ENCODE peak calls at places on chromosomes 4 and X, in ten cellular contexts. One of them, this sample, is unnamed.
A peak's percentile ranks its signal among the peaks of the same experiment; 100 is the strongest.

GRCh38 chrX:112931478-112931877 is 90.8 kb upstream of the AMOT start:
- DNase-seq in coronary artery: no peak
- DNase-seq in pancreas: no peak
- DNase-seq in effector memory CD8-positive, alpha-beta T cell: no peak
- DNase-seq in myocyte: peak; percentile 1
- DNase-seq in iris pigment epithelial cell: no peak
- DNase-seq in midbrain: no peak
- DNase-seq in cardiac muscle cell: no peak
- DNase-seq in CD8-positive, alpha-beta memory T cell: no peak
- DNase-seq in ELR: no peak
- DNase-seq in this sample: no peak

GRCh38 chr4:8504279-8505007 is 63.9 kb downstream of the TRMT44 start:
- DNase-seq in coronary artery: no peak
- DNase-seq in pancreas: peak; percentile 32
- DNase-seq in effector memory CD8-positive, alpha-beta T cell: no peak
- DNase-seq in myocyte: no peak
- DNase-seq in iris pigment epithelial cell: no peak
- DNase-seq in midbrain: no peak
- DNase-seq in cardiac muscle cell: no peak
- DNase-seq in CD8-positive, alpha-beta memory T cell: no peak
- DNase-seq in ELR: no peak
- DNase-seq in this sample: peak; percentile 2

GRCh38 chr4:112252234-112252633 is 20.6 kb downstream of the AP1AR start:
- DNase-seq in coronary artery: no peak
- DNase-seq in pancreas: no peak
- DNase-seq in effector memory CD8-positive, alpha-beta T cell: no peak
- DNase-seq in myocyte: no peak
- DNase-seq in iris pigment epithelial cell: no peak
- DNase-seq in midbrain: no peak
- DNase-seq in cardiac muscle cell: no peak
- DNase-seq in CD8-positive, alpha-beta memory T cell: no peak
- DNase-seq in ELR: no peak
- DNase-seq in this sample: no peak

GRCh38 chrX:123236868-123237267 is 52.8 kb downstream of the GRIA3 start:
- DNase-seq in coronary artery: no peak
- DNase-seq in pancreas: no peak
- DNase-seq in effector memory CD8-positive, alpha-beta T cell: no peak
- DNase-seq in myocyte: no peak
- DNase-seq in iris pigment epithelial cell: no peak
- DNase-seq in midbrain: no peak
- DNase-seq in cardiac muscle cell: no peak
- DNase-seq in CD8-positive, alpha-beta memory T cell: no peak
- DNase-seq in ELR: no peak
- DNase-seq in this sample: no peak

GRCh38 chr4:53592686-53593641 is 1.7 kb upstream of the LNX1 start:
- DNase-seq in coronary artery: no peak
- DNase-seq in pancreas: peak; percentile 83
- DNase-seq in effector memory CD8-positive, alpha-beta T cell: no peak
- DNase-seq in myocyte: peak; percentile 42
- DNase-seq in iris pigment epithelial cell: no peak
- DNase-seq in midbrain: no peak
- DNase-seq in cardiac muscle cell: peak; percentile 32
- DNase-seq in CD8-positive, alpha-beta memory T cell: no peak
- DNase-seq in ELR: no peak
- DNase-seq in this sample: no peak

GRCh38 chr4:168656055-168656660 is 159.3 kb downstream of the PALLD start:
- DNase-seq in coronary artery: no peak
- DNase-seq in pancreas: no peak
- DNase-seq in effector memory CD8-positive, alpha-beta T cell: no peak
- DNase-seq in myocyte: peak; percentile 61
- DNase-seq in iris pigment epithelial cell: peak; percentile 95
- DNase-seq in midbrain: no peak
- DNase-seq in cardiac muscle cell: no peak
- DNase-seq in CD8-positive, alpha-beta memory T cell: no peak
- DNase-seq in ELR: peak; percentile 73
- DNase-seq in this sample: no peak

GRCh38 chr4:127997534-127998388 is 32.6 kb downstream of the ABHD18 start:
- DNase-seq in coronary artery: no peak
- DNase-seq in pancreas: no peak
- DNase-seq in effector memory CD8-positive, alpha-beta T cell: no peak
- DNase-seq in myocyte: peak; percentile 71
- DNase-seq in iris pigment epithelial cell: peak; percentile 55
- DNase-seq in midbrain: no peak
- DNase-seq in cardiac muscle cell: peak; percentile 14
- DNase-seq in CD8-positive, alpha-beta memory T cell: no peak
- DNase-seq in ELR: peak; percentile 73
- DNase-seq in this sample: peak; percentile 79

GRCh38 chr4:176845636-176846035 is 52.9 kb upstream of the VEGFC start:
- DNase-seq in coronary artery: no peak
- DNase-seq in pancreas: no peak
- DNase-seq in effector memory CD8-positive, alpha-beta T cell: no peak
- DNase-seq in myocyte: no peak
- DNase-seq in iris pigment epithelial cell: no peak
- DNase-seq in midbrain: no peak
- DNase-seq in cardiac muscle cell: no peak
- DNase-seq in CD8-positive, alpha-beta memory T cell: no peak
- DNase-seq in ELR: peak; percentile 32
- DNase-seq in this sample: no peak

GRCh38 chrX:40326186-40326965 is 228.6 kb upstream of the BCOR start:
- DNase-seq in coronary artery: peak; percentile 9
- DNase-seq in pancreas: no peak
- DNase-seq in effector memory CD8-positive, alpha-beta T cell: no peak
- DNase-seq in myocyte: no peak
- DNase-seq in iris pigment epithelial cell: no peak
- DNase-seq in midbrain: no peak
- DNase-seq in cardiac muscle cell: no peak
- DNase-seq in CD8-positive, alpha-beta memory T cell: no peak
- DNase-seq in ELR: peak; percentile 39
- DNase-seq in this sample: no peak

GRCh38 chr4:175779081-175779620 is 32.9 kb downstream of the GPM6A start:
- DNase-seq in coronary artery: no peak
- DNase-seq in pancreas: no peak
- DNase-seq in effector memory CD8-positive, alpha-beta T cell: no peak
- DNase-seq in myocyte: no peak
- DNase-seq in iris pigment epithelial cell: no peak
- DNase-seq in midbrain: no peak
- DNase-seq in cardiac muscle cell: no peak
- DNase-seq in CD8-positive, alpha-beta memory T cell: no peak
- DNase-seq in ELR: no peak
- DNase-seq in this sample: no peak

GRCh38 chr4:94532016-94532789 is 80.5 kb downstream of the PDLIM5 start:
- DNase-seq in coronary artery: no peak
- DNase-seq in pancreas: no peak
- DNase-seq in effector memory CD8-positive, alpha-beta T cell: no peak
- DNase-seq in myocyte: peak; percentile 53
- DNase-seq in iris pigment epithelial cell: peak; percentile 85
- DNase-seq in midbrain: no peak
- DNase-seq in cardiac muscle cell: no peak
- DNase-seq in CD8-positive, alpha-beta memory T cell: no peak
- DNase-seq in ELR: peak; percentile 92
- DNase-seq in this sample: no peak

GRCh38 chr4:4659871-4660651 is 118.2 kb upstream of the STX18 start:
- DNase-seq in coronary artery: no peak
- DNase-seq in pancreas: no peak
- DNase-seq in effector memory CD8-positive, alpha-beta T cell: no peak
- DNase-seq in myocyte: peak; percentile 67
- DNase-seq in iris pigment epithelial cell: peak; percentile 94
- DNase-seq in midbrain: no peak
- DNase-seq in cardiac muscle cell: no peak
- DNase-seq in CD8-positive, alpha-beta memory T cell: no peak
- DNase-seq in ELR: peak; percentile 89
- DNase-seq in this sample: no peak

GRCh38 chr4:103032575-103032974 is 13.1 kb upstream of the SLC9B1 start:
- DNase-seq in coronary artery: no peak
- DNase-seq in pancreas: no peak
- DNase-seq in effector memory CD8-positive, alpha-beta T cell: no peak
- DNase-seq in myocyte: no peak
- DNase-seq in iris pigment epithelial cell: peak; percentile 40
- DNase-seq in midbrain: no peak
- DNase-seq in cardiac muscle cell: peak; percentile 62
- DNase-seq in CD8-positive, alpha-beta memory T cell: no peak
- DNase-seq in ELR: peak; percentile 60
- DNase-seq in this sample: peak; percentile 61

GRCh38 chr4:40980318-40980883 is 230.6 kb downstream of the NSUN7 start:
- DNase-seq in coronary artery: no peak
- DNase-seq in pancreas: no peak
- DNase-seq in effector memory CD8-positive, alpha-beta T cell: no peak
- DNase-seq in myocyte: peak; percentile 30
- DNase-seq in iris pigment epithelial cell: no peak
- DNase-seq in midbrain: peak; percentile 25
- DNase-seq in cardiac muscle cell: peak; percentile 13
- DNase-seq in CD8-positive, alpha-beta memory T cell: no peak
- DNase-seq in ELR: peak; percentile 54
- DNase-seq in this sample: peak; percentile 53

GRCh38 chr4:81816362-81816761 is 344.7 kb upstream of the RASGEF1B start:
- DNase-seq in coronary artery: no peak
- DNase-seq in pancreas: no peak
- DNase-seq in effector memory CD8-positive, alpha-beta T cell: no peak
- DNase-seq in myocyte: no peak
- DNase-seq in iris pigment epithelial cell: no peak
- DNase-seq in midbrain: no peak
- DNase-seq in cardiac muscle cell: no peak
- DNase-seq in CD8-positive, alpha-beta memory T cell: no peak
- DNase-seq in ELR: no peak
- DNase-seq in this sample: no peak

GRCh38 chr4:845836-846251 is 19.9 kb upstream of the CPLX1 start:
- DNase-seq in coronary artery: no peak
- DNase-seq in pancreas: no peak
- DNase-seq in effector memory CD8-positive, alpha-beta T cell: no peak
- DNase-seq in myocyte: no peak
- DNase-seq in iris pigment epithelial cell: peak; percentile 32
- DNase-seq in midbrain: no peak
- DNase-seq in cardiac muscle cell: no peak
- DNase-seq in CD8-positive, alpha-beta memory T cell: no peak
- DNase-seq in ELR: no peak
- DNase-seq in this sample: peak; percentile 63

GRCh38 chr4:79281577-79282359 is 44.1 kb downstream of the NAA11 start:
- DNase-seq in coronary artery: no peak
- DNase-seq in pancreas: no peak
- DNase-seq in effector memory CD8-positive, alpha-beta T cell: no peak
- DNase-seq in myocyte: no peak
- DNase-seq in iris pigment epithelial cell: no peak
- DNase-seq in midbrain: no peak
- DNase-seq in cardiac muscle cell: no peak
- DNase-seq in CD8-positive, alpha-beta memory T cell: no peak
- DNase-seq in ELR: no peak
- DNase-seq in this sample: no peak

GRCh38 chr4:42816864-42817263 is 75.6 kb upstream of the GRXCR1 start:
- DNase-seq in coronary artery: no peak
- DNase-seq in pancreas: no peak
- DNase-seq in effector memory CD8-positive, alpha-beta T cell: no peak
- DNase-seq in myocyte: no peak
- DNase-seq in iris pigment epithelial cell: no peak
- DNase-seq in midbrain: no peak
- DNase-seq in cardiac muscle cell: no peak
- DNase-seq in CD8-positive, alpha-beta memory T cell: no peak
- DNase-seq in ELR: no peak
- DNase-seq in this sample: no peak

GRCh38 chr4:1244081-1244977 is 4.6 kb downstream of the CTBP1 start:
- DNase-seq in coronary artery: peak; percentile 70
- DNase-seq in pancreas: peak; percentile 22
- DNase-seq in effector memory CD8-positive, alpha-beta T cell: no peak
- DNase-seq in myocyte: no peak
- DNase-seq in iris pigment epithelial cell: no peak
- DNase-seq in midbrain: no peak
- DNase-seq in cardiac muscle cell: no peak
- DNase-seq in CD8-positive, alpha-beta memory T cell: peak; percentile 46
- DNase-seq in ELR: no peak
- DNase-seq in this sample: no peak

GRCh38 chrX:140053841-140054240 is 88.5 kb upstream of the CXorf66 start:
- DNase-seq in coronary artery: no peak
- DNase-seq in pancreas: no peak
- DNase-seq in effector memory CD8-positive, alpha-beta T cell: no peak
- DNase-seq in myocyte: no peak
- DNase-seq in iris pigment epithelial cell: no peak
- DNase-seq in midbrain: no peak
- DNase-seq in cardiac muscle cell: no peak
- DNase-seq in CD8-positive, alpha-beta memory T cell: no peak
- DNase-seq in ELR: no peak
- DNase-seq in this sample: no peak

GRCh38 chrX:77658886-77659285 is 127.1 kb downstream of the ATRX start:
- DNase-seq in coronary artery: no peak
- DNase-seq in pancreas: no peak
- DNase-seq in effector memory CD8-positive, alpha-beta T cell: no peak
- DNase-seq in myocyte: no peak
- DNase-seq in iris pigment epithelial cell: no peak
- DNase-seq in midbrain: no peak
- DNase-seq in cardiac muscle cell: no peak
- DNase-seq in CD8-positive, alpha-beta memory T cell: no peak
- DNase-seq in ELR: no peak
- DNase-seq in this sample: no peak

GRCh38 chrX:24662344-24662743 is 15.2 kb upstream of the PCYT1B start:
- DNase-seq in coronary artery: no peak
- DNase-seq in pancreas: no peak
- DNase-seq in effector memory CD8-positive, alpha-beta T cell: no peak
- DNase-seq in myocyte: no peak
- DNase-seq in iris pigment epithelial cell: no peak
- DNase-seq in midbrain: no peak
- DNase-seq in cardiac muscle cell: no peak
- DNase-seq in CD8-positive, alpha-beta memory T cell: no peak
- DNase-seq in ELR: no peak
- DNase-seq in this sample: no peak

GRCh38 chr4:1369091-1369450 is 22.1 kb downstream of the UVSSA start:
- DNase-seq in coronary artery: no peak
- DNase-seq in pancreas: no peak
- DNase-seq in effector memory CD8-positive, alpha-beta T cell: no peak
- DNase-seq in myocyte: no peak
- DNase-seq in iris pigment epithelial cell: no peak
- DNase-seq in midbrain: no peak
- DNase-seq in cardiac muscle cell: no peak
- DNase-seq in CD8-positive, alpha-beta memory T cell: peak; percentile 16
- DNase-seq in ELR: no peak
- DNase-seq in this sample: no peak

GRCh38 chrX:129831486-129831885 is 12.2 kb downstream of the ZDHHC9 start:
- DNase-seq in coronary artery: no peak
- DNase-seq in pancreas: no peak
- DNase-seq in effector memory CD8-positive, alpha-beta T cell: no peak
- DNase-seq in myocyte: no peak
- DNase-seq in iris pigment epithelial cell: no peak
- DNase-seq in midbrain: peak; percentile 86
- DNase-seq in cardiac muscle cell: no peak
- DNase-seq in CD8-positive, alpha-beta memory T cell: no peak
- DNase-seq in ELR: no peak
- DNase-seq in this sample: no peak

GRCh38 chrX:130984782-130985181 is 73.4 kb upstream of the ARHGAP36 start:
- DNase-seq in coronary artery: no peak
- DNase-seq in pancreas: no peak
- DNase-seq in effector memory CD8-positive, alpha-beta T cell: no peak
- DNase-seq in myocyte: peak; percentile 44
- DNase-seq in iris pigment epithelial cell: no peak
- DNase-seq in midbrain: no peak
- DNase-seq in cardiac muscle cell: peak; percentile 6
- DNase-seq in CD8-positive, alpha-beta memory T cell: no peak
- DNase-seq in ELR: no peak
- DNase-seq in this sample: no peak

GRCh38 chr4:183422962-183423653 is 21.3 kb upstream of the CDKN2AIP start:
- DNase-seq in coronary artery: no peak
- DNase-seq in pancreas: no peak
- DNase-seq in effector memory CD8-positive, alpha-beta T cell: no peak
- DNase-seq in myocyte: no peak
- DNase-seq in iris pigment epithelial cell: peak; percentile 45
- DNase-seq in midbrain: no peak
- DNase-seq in cardiac muscle cell: no peak
- DNase-seq in CD8-positive, alpha-beta memory T cell: no peak
- DNase-seq in ELR: peak; percentile 82
- DNase-seq in this sample: peak; percentile 17

GRCh38 chr4:153151535-153152452 is 52.4 kb upstream of the TRIM2 start:
- DNase-seq in coronary artery: no peak
- DNase-seq in pancreas: peak; percentile 92
- DNase-seq in effector memory CD8-positive, alpha-beta T cell: no peak
- DNase-seq in myocyte: peak; percentile 52
- DNase-seq in iris pigment epithelial cell: peak; percentile 82
- DNase-seq in midbrain: peak; percentile 58
- DNase-seq in cardiac muscle cell: peak; percentile 75
- DNase-seq in CD8-positive, alpha-beta memory T cell: no peak
- DNase-seq in ELR: no peak
- DNase-seq in this sample: peak; percentile 70

GRCh38 chr4:112895785-112896184 is 153.7 kb upstream of the ANK2 start:
- DNase-seq in coronary artery: no peak
- DNase-seq in pancreas: no peak
- DNase-seq in effector memory CD8-positive, alpha-beta T cell: no peak
- DNase-seq in myocyte: no peak
- DNase-seq in iris pigment epithelial cell: peak; percentile 11
- DNase-seq in midbrain: peak; percentile 81
- DNase-seq in cardiac muscle cell: no peak
- DNase-seq in CD8-positive, alpha-beta memory T cell: no peak
- DNase-seq in ELR: peak; percentile 27
- DNase-seq in this sample: peak; percentile 23